ENCODE peak calls at places on chromosomes 4 and X, in five cellular contexts. N is hypothalamus; Y is hepatic stellate cell; C is non-pigmented ciliary epithelial cell; Q is activated T-cell treated with anti-CD3 and anti-CD28 coated beads, Interleukin-2, amount 50 U/mL, for 72 hours. M is an unnamed sample.

GRCh38 chr4:159019356-159019755 is 83.5 kb upstream of the RAPGEF2 start:
- DNase-seq in N (no peak), Y (no peak), C (no peak), Q (no peak), M (no peak)

GRCh38 chr4:168109527-168109926 is 17.2 kb downstream of the ANXA10 start:
- DNase-seq in N (no peak), Y (no peak), C (no peak), Q (no peak), M (no peak)

GRCh38 chr4:96073446-96073845 is 233.6 kb downstream of the PDHA2 start:
- DNase-seq in N (no peak), Y (no peak), C (no peak), Q (no peak), M (no peak)

GRCh38 chr4:1427010-1427409 is 20.8 kb upstream of the NKX1-1 start:
- DNase-seq in N (no peak), Y (no peak), C (no peak), Q (no peak), M (no peak)

GRCh38 chr4:96729641-96730040 is 889.7 kb downstream of the PDHA2 start:
- DNase-seq in N (no peak), Y (no peak), C (no peak), Q (no peak), M (no peak)

GRCh38 chr4:7777017-7777710 is 162.5 kb downstream of the AFAP1 start:
- DNase-seq in N (no peak), Y (no peak), C (no peak), Q (no peak), M (no peak)

GRCh38 chrX:93874554-93874953 is 200.5 kb downstream of the FAM133A start:
- DNase-seq in N (no peak), Y (peak), C (no peak), Q (peak), M (no peak)

GRCh38 chr4:7364979-7365378 is 69.8 kb downstream of the PSAPL1 start:
- DNase-seq in N (no peak), Y (no peak), C (no peak), Q (no peak), M (no peak)

GRCh38 chr4:66558651-66559050 is 888.4 kb upstream of the EPHA5 start:
- DNase-seq in N (no peak), Y (no peak), C (no peak), Q (no peak), M (no peak)

GRCh38 chr4:23373269-23373668 is 516.6 kb downstream of the PPARGC1A start:
- DNase-seq in N (peak), Y (no peak), C (peak), Q (peak), M (no peak)

GRCh38 chrX:44903107-44903506 is 30.1 kb downstream of the KDM6A start:
- DNase-seq in N (no peak), Y (no peak), C (peak), Q (peak), M (no peak)

GRCh38 chr4:95431678-95432077 is 117.1 kb downstream of the UNC5C start:
- DNase-seq in N (no peak), Y (no peak), C (no peak), Q (no peak), M (no peak)

GRCh38 chr4:184937030-184937710 is 81.1 kb upstream of the HELT start:
- DNase-seq in N (no peak), Y (no peak), C (no peak), Q (no peak), M (no peak)

GRCh38 chr4:100429616-100430015 is 88.2 kb downstream of the EMCN start:
- DNase-seq in N (no peak), Y (no peak), C (no peak), Q (no peak), M (no peak)

GRCh38 chr4:7041851-7042696 is 1.1 kb upstream of the TADA2B start:
- DNase-seq in N (peak), Y (peak), C (no peak), Q (no peak), M (no peak)

GRCh38 chr4:184145596-184145995 is 72.1 kb downstream of the ENPP6 start:
- DNase-seq in N (no peak), Y (no peak), C (no peak), Q (no peak), M (no peak)

GRCh38 chr4:65668201-65669007 is 1.9 kb downstream of the EPHA5 start:
- DNase-seq in N (peak), Y (no peak), C (no peak), Q (no peak), M (no peak)

M was measured in substantia nigra.